ENCODE peak calls at places on chromosome 10, in seven cellular contexts. V, J, F, B, A, X and N are unnamed samples.
A peak's percentile ranks its signal among the peaks of the same experiment; 100 is the strongest.

GRCh38 chr10:118816471-118817168 is 61.9 kb upstream of the CACUL1 start:
- DNase-seq in F (no peak), J (no peak), X (no peak), B (no peak), V (no peak), A (no peak), N (no peak)

GRCh38 chr10:122132331-122132755 is 138.8 kb upstream of the BTBD16 start:
- DNase-seq in J (no peak), B (no peak), V (no peak), X (no peak), F (no peak), A (no peak), N (no peak)

GRCh38 chr10:33666686-33667480 is 332.4 kb upstream of the NRP1 start:
- DNase-seq in A (no peak), J (no peak), B (no peak), X (no peak), F (no peak), V (no peak), N (no peak)

GRCh38 chr10:11687357-11687771 is 54.8 kb upstream of the ECHDC3 start:
- DNase-seq in X (no peak), B (no peak), V (no peak), F (no peak), J (peak; percentile 12), A (no peak), N (no peak)

GRCh38 chr10:103416436-103417147 is 20.2 kb downstream of the PDCD11 start:
- DNase-seq in V (no peak), X (no peak), A (peak; percentile 46), J (peak; percentile 68), F (peak; percentile 25), B (peak; percentile 70), N (peak; percentile 57)

GRCh38 chr10:37576154-37576553 is 281.3 kb downstream of the ZNF248 start:
- DNase-seq in J (no peak), B (no peak), X (no peak), V (no peak), A (no peak), F (no peak), N (no peak)

GRCh38 chr10:7795605-7796004 is 7.6 kb downstream of the ATP5F1C start:
- DNase-seq in A (no peak), B (no peak), J (peak; percentile 43), F (no peak), X (no peak), V (no peak), N (no peak)

GRCh38 chr10:88992945-88993537 is 2.4 kb downstream of the FAS start:
- DNase-seq in A (no peak), X (no peak), B (no peak), F (no peak), V (no peak), J (peak; percentile 43), N (no peak)

GRCh38 chr10:99694171-99694570 is 34.9 kb downstream of the ENTPD7 start:
- DNase-seq in B (no peak), F (no peak), X (no peak), V (no peak), J (peak; percentile 76), A (no peak), N (no peak)

GRCh38 chr10:131997366-131998049 is 15.8 kb upstream of the BNIP3 start:
- DNase-seq in X (peak; percentile 59), V (peak; percentile 82), J (peak; percentile 97), F (no peak), B (peak; percentile 64), A (no peak), N (no peak)

GRCh38 chr10:132916956-132917666 is 25.3 kb downstream of the CFAP46 start:
- DNase-seq in J (no peak), F (no peak), B (no peak), X (no peak), V (peak; percentile 71), A (no peak), N (no peak)

GRCh38 chr10:109931153-109931552 is 7.8 kb upstream of the XPNPEP1 start:
- DNase-seq in B (no peak), V (no peak), F (no peak), J (no peak), A (no peak), X (no peak), N (no peak)

GRCh38 chr10:3264178-3264867 is 91.7 kb upstream of the PITRM1 start:
- DNase-seq in A (no peak), F (no peak), V (peak; percentile 83), J (no peak), B (no peak), X (no peak), N (no peak)

GRCh38 chr10:124701038-124701365 is 43.2 kb downstream of the FAM53B start:
- DNase-seq in B (peak; percentile 44), X (no peak), F (no peak), J (no peak), V (peak; percentile 64), A (no peak), N (no peak)
- H3K4me1 ChIP-seq in B (peaks cover 4% of the 10 kb centered on the region), X (peaks cover 86% of the 10 kb centered on the region), F (peaks cover 3% of the 10 kb centered on the region), J (peaks cover 12% of the 10 kb centered on the region), V (peaks cover 89% of the 10 kb centered on the region), A (peaks cover 100% of the 10 kb centered on the region), N (peaks cover 94% of the 10 kb centered on the region)

GRCh38 chr10:114758331-114758730 is 63.2 kb upstream of the FHIP2A start:
- DNase-seq in V (no peak), X (no peak), A (no peak), J (no peak), F (no peak), B (no peak), N (no peak)
- H3K4me1 ChIP-seq in V (no peaks in the 10 kb centered on the region), X (peaks cover 39% of the 10 kb centered on the region), A (no peaks in the 10 kb centered on the region), J (peaks cover 6% of the 10 kb centered on the region), F (peaks cover 98% of the 10 kb centered on the region), B (no peaks in the 10 kb centered on the region), N (no peaks in the 10 kb centered on the region)

DNA sequence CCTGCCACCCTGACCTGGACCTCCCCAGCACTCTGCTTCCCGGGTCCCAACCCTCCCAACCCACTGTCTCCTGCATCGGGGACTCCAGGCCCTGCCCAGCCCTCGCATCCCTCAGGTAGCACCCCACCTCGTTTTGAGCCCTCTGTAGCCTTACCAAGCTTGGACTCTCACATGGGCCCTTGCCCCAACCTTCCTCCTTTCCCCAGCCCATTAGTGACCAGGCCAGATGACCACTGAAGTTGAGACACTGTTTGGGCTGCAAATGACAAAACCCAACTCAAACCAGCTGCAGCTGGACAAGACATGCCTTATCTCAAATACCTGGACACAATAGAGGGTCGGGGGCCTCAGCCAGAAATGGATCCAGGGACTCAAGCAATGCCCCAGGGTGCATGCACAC is 67.8 kb downstream of the ALOX5 start:
- DNase-seq in V (no peak), B (no peak), F (no peak), X (no peak), J (no peak), A (no peak), N (no peak)
- H3K4me1 ChIP-seq in V (no peaks in the 10 kb centered on the region), B (no peaks in the 10 kb centered on the region), F (no peaks in the 10 kb centered on the region), X (no peaks in the 10 kb centered on the region), J (no peaks in the 10 kb centered on the region), A (no peaks in the 10 kb centered on the region), N (no peaks in the 10 kb centered on the region)

DNA sequence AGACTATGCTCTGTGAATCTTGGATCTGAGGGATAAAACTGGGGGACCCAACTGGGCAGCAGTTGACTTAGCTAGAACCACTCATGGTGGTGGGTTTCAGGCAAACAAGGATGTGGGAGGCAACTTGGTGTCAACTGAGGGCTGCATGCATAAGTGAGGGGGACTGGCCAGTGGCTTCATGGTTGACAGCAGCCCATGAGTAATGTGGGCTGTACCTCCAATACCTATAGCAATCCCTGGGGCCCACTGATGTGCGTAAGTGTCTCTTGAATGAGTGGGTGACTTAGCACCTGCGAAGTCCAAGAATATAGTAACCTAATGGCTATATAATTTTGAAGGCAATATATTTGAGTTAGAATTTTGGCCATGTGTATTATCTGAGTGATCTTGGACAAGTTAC is 13.7 kb upstream of the MAP3K8 start:
- DNase-seq in F (no peak), V (no peak), B (no peak), A (no peak), X (no peak), J (no peak), N (no peak)
- H3K4me1 ChIP-seq in F (peaks cover 8% of the 10 kb centered on the region), V (peaks cover 10% of the 10 kb centered on the region), B (no peaks in the 10 kb centered on the region), A (peaks cover 10% of the 10 kb centered on the region), X (peaks cover 10% of the 10 kb centered on the region), J (peaks cover 4% of the 10 kb centered on the region), N (peaks cover 8% of the 10 kb centered on the region)

GRCh38 chr10:77289790-77290189 is 347.8 kb downstream of the KCNMA1 start:
- DNase-seq in V (no peak), J (peak; percentile 83), B (no peak), F (no peak), X (no peak), A (no peak), N (no peak)
- H3K4me1 ChIP-seq in V (no peaks in the 10 kb centered on the region), J (peaks cover 18% of the 10 kb centered on the region), B (peaks cover 39% of the 10 kb centered on the region), F (peaks cover 46% of the 10 kb centered on the region), X (peaks cover 12% of the 10 kb centered on the region), A (no peaks in the 10 kb centered on the region), N (no peaks in the 10 kb centered on the region)

GRCh38 chr10:125002044-125002422 is 60.1 kb downstream of the ZRANB1 start:
- DNase-seq in X (no peak), V (peak; percentile 67), A (no peak), J (no peak), B (peak; percentile 43), F (no peak), N (peak; percentile 16)

GRCh38 chr10:124999433-125000365 is 57.8 kb downstream of the ZRANB1 start:
- DNase-seq in F (no peak), V (peak; percentile 60), X (no peak), A (no peak), J (no peak), B (peak; percentile 85), N (no peak)

GRCh38 chr10:125002423-125003145 is 60.7 kb downstream of the ZRANB1 start:
- DNase-seq in A (no peak), B (peak; percentile 37), V (peak; percentile 69), X (no peak), J (no peak), F (no peak), N (no peak)

GRCh38 chr10:125000366-125001312 is 58.7 kb downstream of the ZRANB1 start:
- DNase-seq in J (no peak), V (no peak), X (no peak), F (no peak), B (peak; percentile 52), A (no peak), N (peak; percentile 16)

GRCh38 chr10:125001313-125002043 is 59.6 kb downstream of the ZRANB1 start:
- DNase-seq in J (no peak), F (no peak), X (no peak), B (peak; percentile 52), A (no peak), V (peak; percentile 54), N (no peak)
- H3K4me1 ChIP-seq in J (no peaks in the 10 kb centered on the region), F (no peaks in the 10 kb centered on the region), X (peaks cover 39% of the 10 kb centered on the region), B (no peaks in the 10 kb centered on the region), A (no peaks in the 10 kb centered on the region), V (peaks cover 7% of the 10 kb centered on the region), N (no peaks in the 10 kb centered on the region)

DNA sequence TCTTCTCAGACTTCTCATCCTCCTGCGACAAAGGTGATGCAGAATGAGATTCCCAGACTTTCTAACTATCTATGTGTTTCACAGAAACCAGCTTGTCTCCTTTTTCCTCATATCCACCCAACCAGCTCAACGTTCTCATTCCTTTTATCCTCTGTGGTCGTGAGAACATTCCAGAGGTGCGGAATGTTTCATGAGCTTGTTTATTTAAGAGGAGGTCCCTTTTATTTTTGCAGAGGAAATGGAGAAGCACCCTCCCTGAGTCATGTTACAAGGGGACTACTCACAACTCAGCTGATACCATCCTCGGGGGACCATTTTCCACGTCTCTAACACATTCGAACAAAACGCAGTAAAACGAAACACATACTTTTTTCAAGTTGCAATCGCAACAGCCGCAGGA is 93.2 kb downstream of the ZRANB1 start:
- DNase-seq in X (no peak), F (no peak), B (no peak), J (peak; percentile 96), V (no peak), A (no peak), N (no peak)
- H3K4me1 ChIP-seq in X (peaks cover 50% of the 10 kb centered on the region), F (peaks cover 42% of the 10 kb centered on the region), B (peaks cover 8% of the 10 kb centered on the region), J (peaks cover 38% of the 10 kb centered on the region), V (peaks cover 11% of the 10 kb centered on the region), A (no peaks in the 10 kb centered on the region), N (no peaks in the 10 kb centered on the region)